ENCODE peak calls at places on chromosomes 4 and X, in five cellular contexts. One of them, this sample, is unnamed.

GRCh38 chr4:42348692-42349091 is 48.6 kb upstream of the SHISA3 start:
- DNase-seq in stomach: no peak
- DNase-seq in NCI-H345: no peak
- DNase-seq in NCI-H1417: no peak
- DNase-seq in RCC 7860: no peak
- DNase-seq in this sample: no peak

GRCh38 chrX:19899234-19899788 is 11.9 kb upstream of the SH3KBP1 start:
- DNase-seq in stomach: no peak
- DNase-seq in NCI-H345: no peak
- DNase-seq in NCI-H1417: no peak
- DNase-seq in RCC 7860: no peak
- DNase-seq in this sample: no peak

GRCh38 chrX:74525116-74525515 is 89.3 kb downstream of the RLIM start:
- DNase-seq in stomach: no peak
- DNase-seq in NCI-H345: no peak
- DNase-seq in NCI-H1417: no peak
- DNase-seq in RCC 7860: no peak
- DNase-seq in this sample: no peak

GRCh38 chrX:123859828-123860505 is at the start of gene XIAP:
- DNase-seq in stomach: peak
- DNase-seq in NCI-H345: peak
- DNase-seq in NCI-H1417: peak
- DNase-seq in RCC 7860: peak
- DNase-seq in this sample: peak

GRCh38 chrX:15241258-15241657 is 28.6 kb downstream of the ASB9 start:
- DNase-seq in stomach: no peak
- DNase-seq in NCI-H345: no peak
- DNase-seq in NCI-H1417: no peak
- DNase-seq in RCC 7860: no peak
- DNase-seq in this sample: no peak

GRCh38 chr4:165873298-165874071 is 448 bp downstream of the TLL1 start:
- DNase-seq in stomach: peak
- DNase-seq in NCI-H345: peak
- DNase-seq in NCI-H1417: peak
- DNase-seq in RCC 7860: no peak
- DNase-seq in this sample: peak

GRCh38 chr4:16205298-16206164 is 20.7 kb downstream of the TAPT1 start:
- DNase-seq in stomach: no peak
- DNase-seq in NCI-H345: peak
- DNase-seq in NCI-H1417: peak
- DNase-seq in RCC 7860: peak
- DNase-seq in this sample: no peak

GRCh38 chrX:12919620-12920019 is 13.2 kb downstream of the TLR8 start:
- DNase-seq in stomach: no peak
- DNase-seq in NCI-H345: no peak
- DNase-seq in NCI-H1417: no peak
- DNase-seq in RCC 7860: no peak
- DNase-seq in this sample: no peak

GRCh38 chr4:1416948-1417260 is 10.7 kb upstream of the NKX1-1 start:
- DNase-seq in stomach: peak
- DNase-seq in NCI-H345: no peak
- DNase-seq in NCI-H1417: no peak
- DNase-seq in RCC 7860: no peak
- DNase-seq in this sample: no peak

GRCh38 chr4:2318476-2318875 is 56.6 kb upstream of the MXD4 start:
- DNase-seq in stomach: peak
- DNase-seq in NCI-H345: no peak
- DNase-seq in NCI-H1417: no peak
- DNase-seq in RCC 7860: no peak
- DNase-seq in this sample: no peak

GRCh38 chr4:87005690-87006461 is 71.1 kb downstream of the AFF1 start:
- DNase-seq in stomach: no peak
- DNase-seq in NCI-H345: peak
- DNase-seq in NCI-H1417: no peak
- DNase-seq in RCC 7860: no peak
- DNase-seq in this sample: no peak

GRCh38 chr4:106615961-106616360 is 247.4 kb upstream of the GIMD1 start:
- DNase-seq in stomach: no peak
- DNase-seq in NCI-H345: no peak
- DNase-seq in NCI-H1417: no peak
- DNase-seq in RCC 7860: no peak
- DNase-seq in this sample: no peak

GRCh38 chrX:123833387-123833786 is 26.5 kb upstream of the XIAP start:
- DNase-seq in stomach: peak
- DNase-seq in NCI-H345: peak
- DNase-seq in NCI-H1417: peak
- DNase-seq in RCC 7860: peak
- DNase-seq in this sample: no peak

GRCh38 chrX:69162466-69162865 is 2.8 kb downstream of the PJA1 start:
- DNase-seq in stomach: no peak
- DNase-seq in NCI-H345: no peak
- DNase-seq in NCI-H1417: no peak
- DNase-seq in RCC 7860: no peak
- DNase-seq in this sample: no peak

GRCh38 chr4:8601086-8601485 is 8.5 kb downstream of the CPZ start:
- DNase-seq in stomach: no peak
- DNase-seq in NCI-H345: no peak
- DNase-seq in NCI-H1417: no peak
- DNase-seq in RCC 7860: no peak
- DNase-seq in this sample: no peak

GRCh38 chr4:156568479-156568878 is 403.1 kb downstream of the PDGFC start:
- DNase-seq in stomach: no peak
- DNase-seq in NCI-H345: no peak
- DNase-seq in NCI-H1417: peak
- DNase-seq in RCC 7860: no peak
- DNase-seq in this sample: no peak

GRCh38 chr4:103778221-103778620 is 58.4 kb upstream of the TACR3 start:
- DNase-seq in stomach: no peak
- DNase-seq in NCI-H345: no peak
- DNase-seq in NCI-H1417: no peak
- DNase-seq in RCC 7860: no peak
- DNase-seq in this sample: no peak

GRCh38 chr4:48223633-48224295 is 45.9 kb downstream of the TEC start:
- DNase-seq in stomach: no peak
- DNase-seq in NCI-H345: no peak
- DNase-seq in NCI-H1417: no peak
- DNase-seq in RCC 7860: peak
- DNase-seq in this sample: no peak

GRCh38 chr4:185782523-185782922 is 29.5 kb downstream of the SORBS2 start:
- DNase-seq in stomach: no peak
- DNase-seq in NCI-H345: no peak
- DNase-seq in NCI-H1417: no peak
- DNase-seq in RCC 7860: peak
- DNase-seq in this sample: no peak

GRCh38 chr4:16082424-16083216 is 1.2 kb downstream of the PROM1 start:
- DNase-seq in stomach: no peak
- DNase-seq in NCI-H345: peak
- DNase-seq in NCI-H1417: no peak
- DNase-seq in RCC 7860: no peak
- DNase-seq in this sample: peak

GRCh38 chr4:114156371-114156770 is 176.9 kb upstream of the ARSJ start:
- DNase-seq in stomach: no peak
- DNase-seq in NCI-H345: no peak
- DNase-seq in NCI-H1417: no peak
- DNase-seq in RCC 7860: no peak
- DNase-seq in this sample: no peak

GRCh38 chr4:140858897-140859296 is 102.7 kb upstream of the TBC1D9 start:
- DNase-seq in stomach: no peak
- DNase-seq in NCI-H345: no peak
- DNase-seq in NCI-H1417: no peak
- DNase-seq in RCC 7860: no peak
- DNase-seq in this sample: no peak

GRCh38 chrX:111736571-111736970 is 55.6 kb downstream of the ALG13 start:
- DNase-seq in stomach: no peak
- DNase-seq in NCI-H345: no peak
- DNase-seq in NCI-H1417: peak
- DNase-seq in RCC 7860: no peak
- DNase-seq in this sample: no peak

GRCh38 chrX:24231169-24231568 is 81.6 kb downstream of the ZFX start:
- DNase-seq in stomach: no peak
- DNase-seq in NCI-H345: no peak
- DNase-seq in NCI-H1417: no peak
- DNase-seq in RCC 7860: peak
- DNase-seq in this sample: no peak

GRCh38 chr4:182642831-182643230 is 274.4 kb downstream of the DCTD start:
- DNase-seq in stomach: no peak
- DNase-seq in NCI-H345: peak
- DNase-seq in NCI-H1417: peak
- DNase-seq in RCC 7860: no peak
- DNase-seq in this sample: no peak

GRCh38 chr4:97656034-97656720 is 487.1 kb downstream of the STPG2 start:
- DNase-seq in stomach: no peak
- DNase-seq in NCI-H345: no peak
- DNase-seq in NCI-H1417: no peak
- DNase-seq in RCC 7860: peak
- DNase-seq in this sample: no peak

GRCh38 chr4:11475871-11476270 is 47.2 kb upstream of the HS3ST1 start:
- DNase-seq in stomach: no peak
- DNase-seq in NCI-H345: no peak
- DNase-seq in NCI-H1417: no peak
- DNase-seq in RCC 7860: no peak
- DNase-seq in this sample: no peak

GRCh38 chrX:24899391-24899790 is 116.4 kb downstream of the ARX start:
- DNase-seq in stomach: no peak
- DNase-seq in NCI-H345: no peak
- DNase-seq in NCI-H1417: peak
- DNase-seq in RCC 7860: no peak
- DNase-seq in this sample: no peak

GRCh38 chr4:3492741-3493719 is 29.9 kb downstream of the DOK7 start:
- DNase-seq in stomach: no peak
- DNase-seq in NCI-H345: no peak
- DNase-seq in NCI-H1417: peak
- DNase-seq in RCC 7860: no peak
- DNase-seq in this sample: peak

GRCh38 chrX:96994088-96994487 is 110.4 kb downstream of the RPA4 start:
- DNase-seq in stomach: no peak
- DNase-seq in NCI-H345: no peak
- DNase-seq in NCI-H1417: no peak
- DNase-seq in RCC 7860: peak
- DNase-seq in this sample: no peak

GRCh38 chr4:107468812-107469211 is 251.2 kb downstream of the PAPSS1 start:
- DNase-seq in stomach: no peak
- DNase-seq in NCI-H345: no peak
- DNase-seq in NCI-H1417: no peak
- DNase-seq in RCC 7860: no peak
- DNase-seq in this sample: no peak

GRCh38 chrX:76183289-76184057 is 10.6 kb downstream of the PBDC1 start:
- DNase-seq in stomach: no peak
- DNase-seq in NCI-H345: no peak
- DNase-seq in NCI-H1417: no peak
- DNase-seq in RCC 7860: peak
- DNase-seq in this sample: no peak